ENCODE peak calls at places on chromosomes 7 and 10, in ten cellular contexts. I is pancreas; V is activated T-cell treated with anti-CD3 and anti-CD28 coated beads, Interleukin-2, amount 50 U/mL, for 4 hours; L is HT-29; X is A172; N is M059J; D is T47D; B is midbrain; G is HepG2; J is effector CD4-positive, alpha-beta T cell. W is an unnamed sample.
A peak's percentile ranks its signal among the peaks of the same experiment; 100 is the strongest.

GRCh38 chr10:88994034-88994433 is 3.4 kb downstream of the FAS start:
- DNase-seq in I (no peak), V (no peak), L (no peak), X (no peak), N (peak; percentile 44), D (no peak), B (no peak), G (no peak), J (no peak), W (no peak)

GRCh38 chr7:55546826-55547225 is 25.5 kb downstream of the VOPP1 start:
- DNase-seq in I (peak; percentile 49), V (peak; percentile 30), L (peak; percentile 94), X (peak; percentile 95), N (peak; percentile 97), D (peak; percentile 83), B (peak; percentile 46), G (peak; percentile 39), J (no peak), W (peak; percentile 54)

GRCh38 chr10:47303866-47304265 is 3.9 kb downstream of the GDF10 start:
- DNase-seq in I (no peak), V (no peak), L (no peak), X (no peak), N (no peak), D (no peak), B (no peak), G (no peak), J (no peak), W (no peak)

GRCh38 chr10:5933909-5934546 is 43.3 kb downstream of the IL15RA start:
- DNase-seq in I (no peak), V (no peak), L (no peak), X (no peak), N (no peak), D (no peak), B (no peak), G (no peak), J (no peak), W (no peak)

GRCh38 chr10:89122431-89123066 is 84.6 kb downstream of the CH25H start:
- DNase-seq in I (no peak), V (no peak), L (peak; percentile 4), X (peak; percentile 24), N (peak; percentile 42), D (no peak), B (no peak), G (no peak), J (no peak), W (no peak)

GRCh38 chr7:38311329-38311937 is 38.0 kb upstream of the TARP start:
- DNase-seq in I (peak; percentile 65), V (no peak), L (no peak), X (no peak), N (peak; percentile 18), D (no peak), B (peak; percentile 23), G (no peak), J (no peak), W (no peak)

GRCh38 chr10:61475449-61475873 is 22.3 kb upstream of the TMEM26 start:
- DNase-seq in I (no peak), V (no peak), L (no peak), X (peak; percentile 61), N (peak; percentile 64), D (no peak), B (no peak), G (no peak), J (no peak), W (peak; percentile 87)

GRCh38 chr10:86287966-86288579 is 78.5 kb downstream of the GRID1 start:
- DNase-seq in I (no peak), V (no peak), L (no peak), X (no peak), N (no peak), D (no peak), B (no peak), G (no peak), J (no peak), W (no peak)

GRCh38 chr7:80895056-80895455 is 23.8 kb downstream of the SEMA3C start:
- DNase-seq in I (no peak), V (no peak), L (no peak), X (peak; percentile 72), N (peak; percentile 57), D (no peak), B (no peak), G (no peak), J (no peak), W (no peak)

GRCh38 chr10:92969151-92969550 is 91.4 kb upstream of the CYP26C1 start:
- DNase-seq in I (no peak), V (no peak), L (no peak), X (no peak), N (peak; percentile 10), D (no peak), B (no peak), G (no peak), J (no peak), W (no peak)

GRCh38 chr7:123709525-123709924 is 39.3 kb downstream of the WASL start:
- DNase-seq in I (no peak), V (no peak), L (no peak), X (no peak), N (no peak), D (no peak), B (no peak), G (no peak), J (no peak), W (no peak)

GRCh38 chr7:34165927-34166550 is 260.7 kb downstream of the BMPER start:
- DNase-seq in I (no peak), V (no peak), L (peak; percentile 66), X (peak; percentile 61), N (peak; percentile 42), D (peak; percentile 83), B (no peak), G (peak; percentile 25), J (no peak), W (peak; percentile 21)

GRCh38 chr10:14184841-14185500 is 145.8 kb downstream of the FRMD4A start:
- DNase-seq in I (no peak), V (peak; percentile 9), L (peak; percentile 45), X (no peak), N (peak; percentile 61), D (peak; percentile 71), B (no peak), G (peak; percentile 94), J (peak; percentile 34), W (peak; percentile 21)

GRCh38 chr10:84234508-84234907 is 6.8 kb downstream of the LRIT1 start:
- DNase-seq in I (no peak), V (no peak), L (no peak), X (no peak), N (no peak), D (no peak), B (no peak), G (no peak), J (no peak), W (no peak)

GRCh38 chr10:34444223-34445183 is 370.6 kb downstream of the PARD3 start:
- DNase-seq in I (no peak), V (no peak), L (no peak), X (no peak), N (no peak), D (no peak), B (no peak), G (no peak), J (no peak), W (peak; percentile 38)

W was measured in small intestine.